ENCODE peak calls at places on chromosomes 2 and 18, in eight cellular contexts. J is Panc1, A is pancreas, G is aorta, I is A549, L is heart right ventricle, V is fibroblast of lung, R is stomach. K is an unnamed sample.

GRCh38 chr2:113200736-113201490 is 27.1 kb downstream of the PSD4 start:
- DNase-seq in V (no peak), A (peak; percentile 59), L (no peak), R (no peak), G (peak; percentile 55), J (no peak), I (no peak), K (no peak)

GRCh38 chr2:190181066-190181681 is 118.6 kb upstream of the MSTN start:
- DNase-seq in I (peak; percentile 6), G (no peak), R (no peak), J (no peak), A (no peak), L (no peak), V (peak; percentile 26), K (no peak)

GRCh38 chr2:160837416-160837815 is 322.8 kb upstream of the TANK start:
- DNase-seq in L (no peak), J (no peak), R (no peak), A (no peak), I (no peak), G (no peak), V (no peak), K (no peak)

GRCh38 chr18:9787716-9788115 is 79.6 kb downstream of the RAB31 start:
- DNase-seq in J (no peak), R (no peak), V (peak; percentile 64), G (no peak), A (no peak), I (no peak), L (no peak), K (no peak)

GRCh38 chr2:67798536-67799160 is 264.2 kb downstream of the C1D start:
- DNase-seq in R (no peak), J (no peak), I (no peak), V (no peak), L (no peak), G (no peak), A (no peak), K (no peak)

GRCh38 chr2:134272831-134273230 is 19.0 kb downstream of the MGAT5 start:
- DNase-seq in A (no peak), R (no peak), I (no peak), V (no peak), J (no peak), L (no peak), G (no peak), K (no peak)

GRCh38 chr2:64999754-65000153 is 10.6 kb downstream of the SLC1A4 start:
- DNase-seq in I (no peak), L (no peak), G (no peak), A (no peak), J (no peak), V (no peak), R (no peak), K (no peak)

GRCh38 chr2:118061135-118061955 is 26.9 kb upstream of the INSIG2 start:
- DNase-seq in R (no peak), J (peak; percentile 15), A (no peak), L (no peak), G (no peak), V (peak; percentile 28), I (peak; percentile 10), K (no peak)

GRCh38 chr2:54073796-54074195 is 41.6 kb upstream of the ACYP2 start:
- DNase-seq in J (no peak), I (no peak), V (no peak), G (no peak), A (no peak), L (no peak), R (no peak), K (peak; percentile 50)

GRCh38 chr18:54129448-54130134 is 94.9 kb downstream of the MBD2 start:
- DNase-seq in I (no peak), G (no peak), V (no peak), R (no peak), J (no peak), L (no peak), A (no peak), K (no peak)

GRCh38 chr2:222760301-222760897 is 88.9 kb downstream of the MOGAT1 start:
- DNase-seq in J (no peak), V (no peak), I (no peak), A (no peak), G (no peak), R (no peak), L (no peak), K (no peak)

DNA sequence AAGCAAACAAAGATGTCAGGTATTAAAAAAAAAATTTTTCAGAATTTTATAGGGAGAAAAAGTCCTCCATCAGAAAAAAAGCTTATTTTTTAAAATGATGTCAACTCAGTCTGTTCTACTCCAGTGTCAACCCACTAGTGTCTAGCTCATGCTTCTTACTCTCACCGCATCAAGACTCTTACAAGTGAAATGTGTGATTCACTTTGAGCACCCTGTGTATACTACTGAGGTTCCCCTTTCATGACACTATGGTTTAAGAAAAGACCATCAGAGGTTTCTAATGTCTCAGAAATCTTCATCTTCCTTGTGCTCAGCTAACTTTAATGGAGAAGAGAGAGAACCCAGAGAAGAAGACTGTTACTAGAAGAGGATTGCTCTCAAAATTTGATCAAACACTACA is 43.4 kb downstream of the FEZ2 start:
- DNase-seq in G (no peak), L (no peak), V (no peak), A (no peak), I (no peak), J (no peak), R (no peak), K (no peak)
- H3K27ac ChIP-seq in G (peak overlapping the region; percentile 14), L (no peak overlapping the region), V (no peak overlapping the region), A (no peak overlapping the region), I (no peak overlapping the region), J (peak overlapping the region; percentile 99), R (no peak overlapping the region), K (no peak overlapping the region)

GRCh38 chr2:127093648-127094210 is 13.2 kb downstream of the BIN1 start:
- DNase-seq in G (no peak), I (no peak), V (no peak), J (no peak), R (no peak), L (peak; percentile 7), A (peak; percentile 42), K (no peak)
- H3K4me1 ChIP-seq in G (no peaks in the 10 kb centered on the region), I (peaks cover 40% of the 10 kb centered on the region), V (peaks cover 8% of the 10 kb centered on the region), J (peaks cover 5% of the 10 kb centered on the region), R (peaks cover 67% of the 10 kb centered on the region), L (peaks cover 14% of the 10 kb centered on the region), A (no peaks in the 10 kb centered on the region), K (peaks cover 5% of the 10 kb centered on the region)

DNA sequence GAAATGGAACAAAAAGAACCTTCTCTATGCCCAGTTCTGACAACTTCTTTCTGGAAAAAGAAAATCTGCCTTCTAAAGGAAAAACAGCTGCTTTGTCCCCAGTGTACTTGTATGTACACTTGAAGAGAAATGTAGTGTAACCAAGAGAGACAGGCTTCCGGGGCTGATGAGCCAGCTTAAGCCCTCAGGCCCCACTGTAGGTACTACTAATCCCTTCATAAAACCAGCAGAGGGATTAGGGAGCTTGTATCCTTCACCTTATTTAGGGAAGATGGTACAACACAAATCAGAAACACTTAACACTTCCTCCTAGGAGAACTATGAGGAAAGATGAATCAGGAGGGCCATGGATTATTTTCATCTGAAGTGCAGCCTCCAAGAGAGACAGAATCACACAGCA is 18.8 kb upstream of the SUCLG1 start:
- DNase-seq in L (no peak), V (no peak), I (no peak), J (no peak), R (no peak), G (no peak), A (no peak), K (no peak)
- H3K9me3 ChIP-seq in L (no peaks in the 10 kb centered on the region), V (no peaks in the 10 kb centered on the region), I (no peaks in the 10 kb centered on the region), J (no peaks in the 10 kb centered on the region), R (peaks cover 29% of the 10 kb centered on the region), G (no peaks in the 10 kb centered on the region), A (no peaks in the 10 kb centered on the region), K (peaks cover 6% of the 10 kb centered on the region)

GRCh38 chr2:105398522-105399206 is at the start of gene FHL2:
- DNase-seq in L (peak; percentile 66), J (no peak), R (peak; percentile 73), G (peak; percentile 90), I (peak; percentile 62), V (peak; percentile 84), A (peak; percentile 70), K (no peak)
- H3K27ac ChIP-seq in L (peak within 1 kb of the TSS; percentile 92), J (peak within 1 kb of the TSS; percentile 100), R (peak within 1 kb of the TSS; percentile 91), G (no peak within 1 kb of the TSS), I (peak within 1 kb of the TSS; percentile 99), V (peak within 1 kb of the TSS; percentile 98), A (peak within 1 kb of the TSS; percentile 57), K (peak within 1 kb of the TSS; percentile 97)

GRCh38 chr18:59690216-59691045 is 6.8 kb downstream of the CCBE1 start:
- DNase-seq in G (no peak), L (no peak), R (no peak), A (no peak), I (no peak), J (no peak), V (peak; percentile 38), K (no peak)

GRCh38 chr18:59681521-59682004 is 15.7 kb downstream of the CCBE1 start:
- DNase-seq in G (no peak), A (no peak), J (no peak), L (no peak), V (no peak), R (no peak), I (no peak), K (no peak)

GRCh38 chr18:59685501-59685900 is 11.7 kb downstream of the CCBE1 start:
- DNase-seq in A (no peak), I (no peak), L (no peak), V (no peak), J (no peak), R (no peak), G (no peak), K (no peak)

GRCh38 chr18:59691046-59691395 is 6.2 kb downstream of the CCBE1 start:
- DNase-seq in R (no peak), A (no peak), J (peak; percentile 61), I (no peak), G (no peak), L (no peak), V (peak; percentile 17), K (no peak)

GRCh38 chr18:59686260-59686659 is 11.0 kb downstream of the CCBE1 start:
- DNase-seq in I (no peak), J (no peak), A (no peak), R (no peak), V (no peak), L (no peak), G (no peak), K (no peak)
- H3K4me1 ChIP-seq in I (no peaks in the 10 kb centered on the region), J (no peaks in the 10 kb centered on the region), A (no peaks in the 10 kb centered on the region), R (no peaks in the 10 kb centered on the region), V (peaks cover 15% of the 10 kb centered on the region), L (peaks cover 5% of the 10 kb centered on the region), G (no peaks in the 10 kb centered on the region), K (peaks cover 6% of the 10 kb centered on the region)

DNA sequence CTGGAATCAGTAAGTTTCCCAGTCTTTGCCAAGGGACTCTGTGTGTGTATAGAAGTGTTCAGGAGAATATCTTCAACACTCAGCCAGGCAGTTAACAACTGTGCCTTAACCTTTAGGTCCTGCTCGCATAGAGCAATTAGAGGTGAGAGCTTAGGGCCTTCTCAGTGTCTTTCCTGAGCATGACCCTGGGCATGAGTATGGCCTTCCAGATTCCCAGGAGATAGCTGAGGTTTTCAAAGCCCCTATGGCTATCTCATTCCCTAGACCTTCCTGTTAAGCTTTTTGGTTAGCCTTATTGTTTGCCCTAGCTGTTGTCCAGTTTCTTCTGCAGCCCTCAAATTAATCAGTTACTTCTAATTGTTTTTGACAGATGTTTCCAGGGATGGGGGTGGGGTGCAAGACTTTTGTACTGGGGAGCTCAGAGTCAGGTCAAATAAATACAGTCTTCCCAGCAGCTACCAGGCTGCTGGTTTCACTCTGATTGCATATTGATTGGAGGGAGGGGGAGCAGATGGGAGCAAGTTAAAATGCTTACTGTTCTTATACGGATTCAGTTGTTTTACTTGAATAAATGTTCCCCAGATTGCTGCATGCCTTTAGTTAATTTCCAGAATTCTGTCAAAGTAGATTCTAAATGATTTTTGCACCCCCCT is 23.1 kb downstream of the PDK1 start:
- DNase-seq in I (no peak), J (no peak), R (no peak), G (no peak), V (no peak), L (no peak), A (no peak), K (no peak)
- H3K9me3 ChIP-seq in I (peaks cover 46% of the 10 kb centered on the region), J (peaks cover 20% of the 10 kb centered on the region), R (peaks cover 42% of the 10 kb centered on the region), G (no peaks in the 10 kb centered on the region), V (no peaks in the 10 kb centered on the region), L (no peaks in the 10 kb centered on the region), A (no peaks in the 10 kb centered on the region), K (peaks cover 8% of the 10 kb centered on the region)

K was measured in keratinocyte.